ENCODE peak calls at places on chromosomes 1 and 21, in five cellular contexts. X is endothelial cell of umbilical vein; K is epithelial cell of esophagus; U is activated CD4-positive, alpha-beta T cell treated with anti-CD3 and anti-CD28 coated beads, Interleukin-2, amount 10 ng/mL, durations not matched to agents 7 days and 5 days; R is progenitor cell of endocrine pancreas. J is an unnamed sample.

GRCh38 chr1:187396226-187396625 is 567.5 kb downstream of the PLA2G4A start:
- DNase-seq in X (no peak), K (no peak), U (no peak), R (no peak), J (no peak)

GRCh38 chr1:28172690-28173150 is 3.8 kb downstream of the PTAFR start:
- DNase-seq in X (peak), K (no peak), U (peak), R (no peak), J (no peak)

GRCh38 chr1:198556969-198557368 is 16.5 kb upstream of the ATP6V1G3 start:
- DNase-seq in X (no peak), K (no peak), U (peak), R (no peak), J (no peak)

GRCh38 chr21:46098303-46099141 is 610 bp downstream of the COL6A2 start:
- DNase-seq in X (no peak), K (no peak), U (peak), R (peak), J (no peak)

GRCh38 chr1:184225501-184226487 is 161.0 kb upstream of the C1orf21 start:
- DNase-seq in X (no peak), K (no peak), U (no peak), R (no peak), J (no peak)

GRCh38 chr1:64519921-64520320 is 50.0 kb downstream of the CACHD1 start:
- DNase-seq in X (no peak), K (no peak), U (no peak), R (no peak), J (no peak)

GRCh38 chr1:154453577-154454352 is 48.3 kb upstream of the TDRD10 start:
- DNase-seq in X (no peak), K (peak), U (no peak), R (no peak), J (no peak)

GRCh38 chr1:113141650-113142473 is 68.9 kb downstream of the LRIG2 start:
- DNase-seq in X (peak), K (peak), U (no peak), R (no peak), J (no peak)

GRCh38 chr1:177959793-177960515 is 9.9 kb downstream of the SEC16B start:
- DNase-seq in X (peak), K (peak), U (no peak), R (no peak), J (no peak)

GRCh38 chr21:44329086-44329889 is 9.9 kb downstream of the CFAP410 start:
- DNase-seq in X (no peak), K (no peak), U (no peak), R (no peak), J (no peak)

GRCh38 chr1:64933296-64934070 is 32.9 kb downstream of the JAK1 start:
- DNase-seq in X (peak), K (peak), U (no peak), R (no peak), J (peak)

GRCh38 chr1:115322631-115323030 is 15.4 kb downstream of the NGF start:
- DNase-seq in X (no peak), K (no peak), U (no peak), R (no peak), J (no peak)

GRCh38 chr1:247487057-247487456 is 29.2 kb upstream of the OR2B11 start:
- DNase-seq in X (peak), K (peak), U (peak), R (no peak), J (no peak)

GRCh38 chr1:18575620-18576019 is 55.0 kb upstream of the PAX7 start:
- DNase-seq in X (peak), K (peak), U (no peak), R (peak), J (no peak)

GRCh38 chr21:40652436-40652835 is 194.5 kb downstream of the DSCAM start:
- DNase-seq in X (no peak), K (no peak), U (no peak), R (no peak), J (no peak)

GRCh38 chr1:150152182-150152536 is 2.4 kb downstream of the PLEKHO1 start:
- DNase-seq in X (peak), K (no peak), U (no peak), R (no peak), J (no peak)